ENCODE peak calls at places on chromosome 5, in five cellular contexts. One of them, this sample, is unnamed.
A peak's percentile ranks its signal among the peaks of the same experiment; 100 is the strongest.

GRCh38 chr5:88677943-88678779 is 204.8 kb downstream of the MEF2C start:
- DNase-seq in neural progenitor cell: peak; percentile 71
- DNase-seq in HepG2: no peak
- DNase-seq in GM23248: no peak
- DNase-seq in H1: no peak
- DNase-seq in this sample: no peak

GRCh38 chr5:143749581-143750204 is 62.3 kb upstream of the HMHB1 start:
- DNase-seq in H1: no peak
- DNase-seq in HepG2: peak; percentile 25
- DNase-seq in GM23248: no peak
- DNase-seq in neural progenitor cell: no peak
- DNase-seq in this sample: no peak

GRCh38 chr5:9605459-9605858 is 24.7 kb downstream of the TAS2R1 start:
- DNase-seq in HepG2: no peak
- DNase-seq in H1: no peak
- DNase-seq in GM23248: peak; percentile 30
- DNase-seq in neural progenitor cell: no peak
- DNase-seq in this sample: no peak

GRCh38 chr5:99019812-99020697 is 91.2 kb upstream of the CHD1 start:
- DNase-seq in H1: no peak
- DNase-seq in neural progenitor cell: no peak
- DNase-seq in GM23248: peak; percentile 95
- DNase-seq in HepG2: peak; percentile 59
- DNase-seq in this sample: no peak

GRCh38 chr5:156922207-156922792 is 40.7 kb downstream of the TIMD4 start:
- DNase-seq in GM23248: no peak
- DNase-seq in H1: no peak
- DNase-seq in HepG2: no peak
- DNase-seq in neural progenitor cell: no peak
- DNase-seq in this sample: no peak

GRCh38 chr5:127228540-127229184 is 61.9 kb upstream of the MEGF10 start:
- DNase-seq in HepG2: no peak
- DNase-seq in GM23248: peak; percentile 20
- DNase-seq in H1: peak; percentile 52
- DNase-seq in neural progenitor cell: peak; percentile 36
- DNase-seq in this sample: no peak

GRCh38 chr5:153018121-153018520 is 472.3 kb upstream of the GRIA1 start:
- DNase-seq in H1: no peak
- DNase-seq in GM23248: no peak
- DNase-seq in neural progenitor cell: no peak
- DNase-seq in HepG2: no peak
- DNase-seq in this sample: no peak

GRCh38 chr5:58770131-58770530 is 187.3 kb downstream of the RAB3C start:
- DNase-seq in H1: no peak
- DNase-seq in GM23248: no peak
- DNase-seq in HepG2: no peak
- DNase-seq in neural progenitor cell: no peak
- DNase-seq in this sample: no peak

GRCh38 chr5:67773439-67773988 is 442.0 kb upstream of the PIK3R1 start:
- DNase-seq in HepG2: peak; percentile 92
- DNase-seq in neural progenitor cell: peak; percentile 50
- DNase-seq in H1: no peak
- DNase-seq in GM23248: peak; percentile 72
- DNase-seq in this sample: no peak

GRCh38 chr5:40755093-40755406 is 711 bp downstream of the TTC33 start:
- DNase-seq in neural progenitor cell: peak; percentile 79
- DNase-seq in H1: no peak
- DNase-seq in GM23248: peak; percentile 90
- DNase-seq in HepG2: peak; percentile 66
- DNase-seq in this sample: peak; percentile 25
- H3K79me2 ChIP-seq in neural progenitor cell: peaks cover 48% of the 10 kb centered on the region
- H3K79me2 ChIP-seq in H1: no peaks in the 10 kb centered on the region
- H3K79me2 ChIP-seq in GM23248: peaks cover 45% of the 10 kb centered on the region
- H3K79me2 ChIP-seq in HepG2: peaks cover 28% of the 10 kb centered on the region
- H3K79me2 ChIP-seq in this sample: peaks cover 22% of the 10 kb centered on the region

DNA sequence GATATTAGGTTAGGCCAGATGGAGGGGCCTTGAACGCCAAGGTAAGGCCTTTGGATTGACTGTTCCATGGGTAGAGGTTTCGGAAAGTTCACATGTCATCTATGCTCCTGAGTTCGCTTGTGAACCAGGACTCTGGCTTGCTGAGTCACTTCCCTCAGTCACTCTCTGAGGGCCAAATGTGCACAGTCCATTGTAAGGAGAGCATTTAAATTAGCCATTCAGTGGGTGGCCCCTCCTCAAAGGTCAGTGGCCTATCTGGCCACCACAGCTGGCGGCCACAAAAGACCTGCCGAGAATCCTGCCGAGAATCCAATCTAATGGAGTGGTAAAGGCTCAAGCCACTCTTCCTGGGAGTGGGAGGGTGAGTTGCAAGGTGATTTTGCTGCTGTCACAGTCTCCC is 58.9 kb upstream of the ARAP3 start:
- DNase-seq in HepG2: no peak
- DNase-seq in H1: no peak
- DNase-seq in neural progenitor cell: peak; percentile 73
- DNase-seq in GM23248: no peak
- DNase-seq in this sample: no peak
- H3K9ac ChIP-seq in HepG2: no peak overlapping the region
- H3K9ac ChIP-seq in H1: no peak overlapping the region
- H3K9ac ChIP-seq in neural progenitor cell: no peak overlapping the region
- H3K9ac ChIP-seq in GM23248: no peak overlapping the region
- H3K9ac ChIP-seq in this sample: no peak overlapping the region

GRCh38 chr5:125214080-125214479 is 467.6 kb upstream of the ZNF608 start:
- DNase-seq in neural progenitor cell: no peak
- DNase-seq in GM23248: no peak
- DNase-seq in H1: no peak
- DNase-seq in HepG2: no peak
- DNase-seq in this sample: no peak
- H3K9me3 ChIP-seq in neural progenitor cell: peaks cover 5% of the 10 kb centered on the region
- H3K9me3 ChIP-seq in GM23248: no peaks in the 10 kb centered on the region
- H3K9me3 ChIP-seq in H1: no peaks in the 10 kb centered on the region
- H3K9me3 ChIP-seq in HepG2: no peaks in the 10 kb centered on the region
- H3K9me3 ChIP-seq in this sample: no peaks in the 10 kb centered on the region

DNA sequence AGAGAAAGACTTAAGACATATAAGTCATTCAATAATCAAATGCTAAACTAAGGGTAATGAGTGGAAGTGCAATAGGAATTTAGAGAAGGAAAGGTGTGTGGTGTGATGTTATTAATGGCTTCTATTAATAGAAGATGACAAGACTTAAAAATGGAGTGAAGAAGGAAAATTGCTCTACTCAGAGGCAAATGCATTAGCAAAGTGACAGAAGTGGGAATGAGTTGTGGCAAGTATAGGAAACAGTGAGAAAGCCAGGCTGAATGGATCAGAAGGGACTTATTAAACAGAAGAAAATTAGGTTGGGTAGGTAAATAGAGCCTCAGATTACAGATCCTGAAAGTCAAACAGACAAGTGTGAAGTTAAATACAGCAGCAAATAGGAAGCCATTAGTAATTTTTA is 5.7 kb downstream of the SKIC3 start:
- DNase-seq in H1: no peak
- DNase-seq in GM23248: no peak
- DNase-seq in HepG2: no peak
- DNase-seq in neural progenitor cell: no peak
- DNase-seq in this sample: no peak
- H3K79me2 ChIP-seq in H1: no peaks in the 10 kb centered on the region
- H3K79me2 ChIP-seq in GM23248: peaks cover 91% of the 10 kb centered on the region
- H3K79me2 ChIP-seq in HepG2: peaks cover 38% of the 10 kb centered on the region
- H3K79me2 ChIP-seq in neural progenitor cell: peaks cover 49% of the 10 kb centered on the region
- H3K79me2 ChIP-seq in this sample: peaks cover 30% of the 10 kb centered on the region

GRCh38 chr5:110288766-110289165 is 437.7 kb downstream of the TMEM232 start:
- DNase-seq in neural progenitor cell: no peak
- DNase-seq in HepG2: no peak
- DNase-seq in H1: no peak
- DNase-seq in GM23248: peak; percentile 98
- DNase-seq in this sample: no peak

DNA sequence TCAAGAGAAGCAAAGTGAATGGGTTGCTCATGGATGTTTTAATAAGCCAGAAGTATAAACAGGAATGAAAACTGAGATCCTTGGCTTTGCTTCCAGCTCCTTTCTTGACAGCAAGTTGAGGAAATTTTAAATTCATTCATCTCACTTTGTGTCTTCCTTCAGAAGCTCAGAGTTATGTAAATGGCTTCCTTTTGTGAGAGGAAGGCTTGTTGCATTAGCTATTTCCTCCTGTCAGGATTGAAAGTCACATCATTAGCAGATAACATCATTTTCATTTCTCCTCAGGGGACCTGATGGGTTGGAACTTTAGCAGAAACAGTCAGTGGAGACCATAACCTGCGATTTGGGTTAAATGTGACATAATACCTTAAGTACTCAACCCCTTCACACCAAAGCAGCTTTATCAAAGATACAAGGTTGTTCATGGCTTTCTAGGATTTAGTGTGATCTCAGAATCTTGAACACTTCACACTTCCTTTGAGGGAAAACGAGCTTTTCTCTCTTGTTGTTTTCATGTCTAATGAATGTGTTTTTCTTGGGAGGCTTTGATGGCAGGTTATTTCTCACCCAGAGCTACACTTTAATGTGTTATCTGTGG is 437.2 kb downstream of the TMEM232 start:
- DNase-seq in HepG2: no peak
- DNase-seq in GM23248: no peak
- DNase-seq in H1: no peak
- DNase-seq in neural progenitor cell: no peak
- DNase-seq in this sample: no peak
- H3K9ac ChIP-seq in HepG2: no peak overlapping the region
- H3K9ac ChIP-seq in GM23248: no peak overlapping the region
- H3K9ac ChIP-seq in H1: no peak overlapping the region
- H3K9ac ChIP-seq in neural progenitor cell: no peak overlapping the region
- H3K9ac ChIP-seq in this sample: no peak overlapping the region

GRCh38 chr5:56343988-56344387 is 110.9 kb upstream of the ANKRD55 start:
- DNase-seq in H1: no peak
- DNase-seq in GM23248: no peak
- DNase-seq in neural progenitor cell: no peak
- DNase-seq in HepG2: no peak
- DNase-seq in this sample: no peak

GRCh38 chr5:56340196-56340980 is 107.3 kb upstream of the ANKRD55 start:
- DNase-seq in GM23248: no peak
- DNase-seq in H1: no peak
- DNase-seq in neural progenitor cell: no peak
- DNase-seq in HepG2: no peak
- DNase-seq in this sample: no peak

GRCh38 chr5:56344594-56344993 is 111.5 kb upstream of the ANKRD55 start:
- DNase-seq in HepG2: no peak
- DNase-seq in neural progenitor cell: no peak
- DNase-seq in H1: no peak
- DNase-seq in GM23248: no peak
- DNase-seq in this sample: no peak

GRCh38 chr5:56345352-56345751 is 112.2 kb upstream of the ANKRD55 start:
- DNase-seq in H1: no peak
- DNase-seq in HepG2: no peak
- DNase-seq in GM23248: no peak
- DNase-seq in neural progenitor cell: no peak
- DNase-seq in this sample: no peak

GRCh38 chr5:56342612-56343011 is 109.5 kb upstream of the ANKRD55 start:
- DNase-seq in neural progenitor cell: no peak
- DNase-seq in H1: no peak
- DNase-seq in HepG2: no peak
- DNase-seq in GM23248: no peak
- DNase-seq in this sample: no peak
- H3K9me3 ChIP-seq in neural progenitor cell: no peaks in the 10 kb centered on the region
- H3K9me3 ChIP-seq in H1: peaks cover 3% of the 10 kb centered on the region
- H3K9me3 ChIP-seq in HepG2: peaks cover 4% of the 10 kb centered on the region
- H3K9me3 ChIP-seq in GM23248: no peaks in the 10 kb centered on the region
- H3K9me3 ChIP-seq in this sample: no peaks in the 10 kb centered on the region

DNA sequence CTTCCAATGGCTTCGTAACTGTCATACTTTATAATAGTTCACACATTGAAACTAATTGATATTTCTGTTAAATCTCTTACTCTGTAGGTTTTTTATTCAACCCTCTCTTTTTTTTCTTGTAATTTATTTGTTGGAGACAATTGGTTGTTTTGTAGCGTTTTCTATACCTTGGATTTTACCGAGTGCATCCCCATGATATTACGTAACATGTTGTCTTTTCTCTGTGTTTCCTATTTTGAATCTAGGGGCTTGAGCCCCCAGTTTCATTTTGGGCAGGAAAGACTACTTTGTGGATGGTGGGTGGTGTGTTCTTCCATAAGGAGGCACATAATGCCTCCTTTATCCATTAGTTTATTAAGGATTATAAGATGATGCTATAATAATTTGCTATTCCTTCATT is 7.4 kb downstream of the MRPL22 start:
- DNase-seq in neural progenitor cell: no peak
- DNase-seq in GM23248: no peak
- DNase-seq in HepG2: no peak
- DNase-seq in H1: no peak
- DNase-seq in this sample: no peak
- H3K79me2 ChIP-seq in neural progenitor cell: peaks cover 81% of the 10 kb centered on the region
- H3K79me2 ChIP-seq in GM23248: peaks cover 96% of the 10 kb centered on the region
- H3K79me2 ChIP-seq in HepG2: peaks cover 70% of the 10 kb centered on the region
- H3K79me2 ChIP-seq in H1: no peaks in the 10 kb centered on the region
- H3K79me2 ChIP-seq in this sample: peaks cover 52% of the 10 kb centered on the region

DNA sequence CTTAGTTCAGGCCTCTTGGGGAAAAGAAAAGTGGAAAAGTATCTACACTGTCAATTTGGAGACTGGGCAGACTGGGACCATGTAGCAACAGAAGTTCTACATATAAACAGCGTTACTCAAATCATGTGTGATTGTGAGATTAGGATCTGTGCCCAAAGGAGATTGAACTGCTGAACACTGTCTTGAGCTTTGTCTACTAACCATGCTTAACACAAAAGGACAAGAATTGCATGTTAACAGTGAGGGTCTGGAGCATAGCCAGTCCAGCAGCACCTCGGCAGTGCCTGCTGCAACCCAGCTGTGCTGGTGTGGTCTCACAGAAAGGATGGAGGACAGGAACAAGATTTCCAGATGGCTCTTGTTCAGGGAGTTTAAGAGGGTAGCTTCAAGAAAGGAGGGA is 5.7 kb downstream of the PAM start:
- DNase-seq in H1: no peak
- DNase-seq in neural progenitor cell: peak; percentile 31
- DNase-seq in GM23248: peak; percentile 51
- DNase-seq in HepG2: no peak
- DNase-seq in this sample: no peak
- H3K9ac ChIP-seq in H1: no peak overlapping the region
- H3K9ac ChIP-seq in neural progenitor cell: no peak overlapping the region
- H3K9ac ChIP-seq in GM23248: no peak overlapping the region
- H3K9ac ChIP-seq in HepG2: no peak overlapping the region
- H3K9ac ChIP-seq in this sample: no peak overlapping the region